ENCODE peak calls at places on chromosomes 1 and 21, in six cellular contexts. One of them, this sample, is unnamed.

GRCh38 chr1:203178821-203179220 is 3.2 kb upstream of the MYBPH start:
- DNase-seq in left colon: no peak
- DNase-seq in stimulated activated CD4-positive, alpha-beta T cell treated with anti-CD3 and anti-CD28 coated beads, Interleukin-1b, Interleukin-23, amount 100 ng/mL, for 24 hours: no peak
- DNase-seq in mucosa of descending colon: no peak
- DNase-seq in activated CD8-positive, alpha-beta memory T cell treated with anti-CD3 and anti-CD28 coated beads, Interleukin-2, amount 10 ng/mL, durations not matched to agents 7 days and 5 days: no peak
- DNase-seq in esophagus squamous epithelium: no peak
- DNase-seq in this sample: no peak

GRCh38 chr1:226349801-226350503 is 41.0 kb upstream of the LIN9 start:
- DNase-seq in left colon: peak
- DNase-seq in stimulated activated CD4-positive, alpha-beta T cell treated with anti-CD3 and anti-CD28 coated beads, Interleukin-1b, Interleukin-23, amount 100 ng/mL, for 24 hours: no peak
- DNase-seq in mucosa of descending colon: peak
- DNase-seq in activated CD8-positive, alpha-beta memory T cell treated with anti-CD3 and anti-CD28 coated beads, Interleukin-2, amount 10 ng/mL, durations not matched to agents 7 days and 5 days: no peak
- DNase-seq in esophagus squamous epithelium: no peak
- DNase-seq in this sample: no peak

GRCh38 chr1:21184266-21184665 is 7.6 kb upstream of the EIF4G3 start:
- DNase-seq in left colon: no peak
- DNase-seq in stimulated activated CD4-positive, alpha-beta T cell treated with anti-CD3 and anti-CD28 coated beads, Interleukin-1b, Interleukin-23, amount 100 ng/mL, for 24 hours: no peak
- DNase-seq in mucosa of descending colon: no peak
- DNase-seq in activated CD8-positive, alpha-beta memory T cell treated with anti-CD3 and anti-CD28 coated beads, Interleukin-2, amount 10 ng/mL, durations not matched to agents 7 days and 5 days: no peak
- DNase-seq in esophagus squamous epithelium: no peak
- DNase-seq in this sample: no peak

GRCh38 chr1:179529482-179529881 is 46.3 kb downstream of the NPHS2 start:
- DNase-seq in left colon: no peak
- DNase-seq in stimulated activated CD4-positive, alpha-beta T cell treated with anti-CD3 and anti-CD28 coated beads, Interleukin-1b, Interleukin-23, amount 100 ng/mL, for 24 hours: no peak
- DNase-seq in mucosa of descending colon: no peak
- DNase-seq in activated CD8-positive, alpha-beta memory T cell treated with anti-CD3 and anti-CD28 coated beads, Interleukin-2, amount 10 ng/mL, durations not matched to agents 7 days and 5 days: no peak
- DNase-seq in esophagus squamous epithelium: no peak
- DNase-seq in this sample: no peak

GRCh38 chr1:34149501-34149900 is 15.5 kb downstream of the CSMD2 start:
- DNase-seq in left colon: no peak
- DNase-seq in stimulated activated CD4-positive, alpha-beta T cell treated with anti-CD3 and anti-CD28 coated beads, Interleukin-1b, Interleukin-23, amount 100 ng/mL, for 24 hours: no peak
- DNase-seq in mucosa of descending colon: no peak
- DNase-seq in activated CD8-positive, alpha-beta memory T cell treated with anti-CD3 and anti-CD28 coated beads, Interleukin-2, amount 10 ng/mL, durations not matched to agents 7 days and 5 days: no peak
- DNase-seq in esophagus squamous epithelium: no peak
- DNase-seq in this sample: no peak

GRCh38 chr1:90223401-90223800 is 228.5 kb downstream of the ZNF326 start:
- DNase-seq in left colon: no peak
- DNase-seq in stimulated activated CD4-positive, alpha-beta T cell treated with anti-CD3 and anti-CD28 coated beads, Interleukin-1b, Interleukin-23, amount 100 ng/mL, for 24 hours: no peak
- DNase-seq in mucosa of descending colon: no peak
- DNase-seq in activated CD8-positive, alpha-beta memory T cell treated with anti-CD3 and anti-CD28 coated beads, Interleukin-2, amount 10 ng/mL, durations not matched to agents 7 days and 5 days: no peak
- DNase-seq in esophagus squamous epithelium: no peak
- DNase-seq in this sample: no peak

GRCh38 chr1:93702102-93702827 is 20.6 kb upstream of the BCAR3 start:
- DNase-seq in left colon: no peak
- DNase-seq in stimulated activated CD4-positive, alpha-beta T cell treated with anti-CD3 and anti-CD28 coated beads, Interleukin-1b, Interleukin-23, amount 100 ng/mL, for 24 hours: no peak
- DNase-seq in mucosa of descending colon: no peak
- DNase-seq in activated CD8-positive, alpha-beta memory T cell treated with anti-CD3 and anti-CD28 coated beads, Interleukin-2, amount 10 ng/mL, durations not matched to agents 7 days and 5 days: no peak
- DNase-seq in esophagus squamous epithelium: no peak
- DNase-seq in this sample: peak

GRCh38 chr21:9008636-9009035 is 1512.7 kb upstream of the TPTE start:
- DNase-seq in left colon: no peak
- DNase-seq in stimulated activated CD4-positive, alpha-beta T cell treated with anti-CD3 and anti-CD28 coated beads, Interleukin-1b, Interleukin-23, amount 100 ng/mL, for 24 hours: no peak
- DNase-seq in mucosa of descending colon: no peak
- DNase-seq in activated CD8-positive, alpha-beta memory T cell treated with anti-CD3 and anti-CD28 coated beads, Interleukin-2, amount 10 ng/mL, durations not matched to agents 7 days and 5 days: no peak
- DNase-seq in esophagus squamous epithelium: no peak
- DNase-seq in this sample: no peak

GRCh38 chr1:117061986-117062415 is 1.9 kb downstream of the TTF2 start:
- DNase-seq in left colon: no peak
- DNase-seq in stimulated activated CD4-positive, alpha-beta T cell treated with anti-CD3 and anti-CD28 coated beads, Interleukin-1b, Interleukin-23, amount 100 ng/mL, for 24 hours: no peak
- DNase-seq in mucosa of descending colon: no peak
- DNase-seq in activated CD8-positive, alpha-beta memory T cell treated with anti-CD3 and anti-CD28 coated beads, Interleukin-2, amount 10 ng/mL, durations not matched to agents 7 days and 5 days: no peak
- DNase-seq in esophagus squamous epithelium: no peak
- DNase-seq in this sample: no peak

GRCh38 chr1:231091853-231092301 is 51.8 kb upstream of the FAM89A start:
- DNase-seq in left colon: peak
- DNase-seq in stimulated activated CD4-positive, alpha-beta T cell treated with anti-CD3 and anti-CD28 coated beads, Interleukin-1b, Interleukin-23, amount 100 ng/mL, for 24 hours: no peak
- DNase-seq in mucosa of descending colon: peak
- DNase-seq in activated CD8-positive, alpha-beta memory T cell treated with anti-CD3 and anti-CD28 coated beads, Interleukin-2, amount 10 ng/mL, durations not matched to agents 7 days and 5 days: peak
- DNase-seq in esophagus squamous epithelium: no peak
- DNase-seq in this sample: no peak

GRCh38 chr1:167207940-167208623 is 12.6 kb upstream of the POU2F1 start:
- DNase-seq in left colon: no peak
- DNase-seq in stimulated activated CD4-positive, alpha-beta T cell treated with anti-CD3 and anti-CD28 coated beads, Interleukin-1b, Interleukin-23, amount 100 ng/mL, for 24 hours: no peak
- DNase-seq in mucosa of descending colon: no peak
- DNase-seq in activated CD8-positive, alpha-beta memory T cell treated with anti-CD3 and anti-CD28 coated beads, Interleukin-2, amount 10 ng/mL, durations not matched to agents 7 days and 5 days: no peak
- DNase-seq in esophagus squamous epithelium: no peak
- DNase-seq in this sample: no peak

GRCh38 chr1:940121-941026 is 16.7 kb downstream of the SAMD11 start:
- DNase-seq in left colon: peak
- DNase-seq in stimulated activated CD4-positive, alpha-beta T cell treated with anti-CD3 and anti-CD28 coated beads, Interleukin-1b, Interleukin-23, amount 100 ng/mL, for 24 hours: no peak
- DNase-seq in mucosa of descending colon: peak
- DNase-seq in activated CD8-positive, alpha-beta memory T cell treated with anti-CD3 and anti-CD28 coated beads, Interleukin-2, amount 10 ng/mL, durations not matched to agents 7 days and 5 days: no peak
- DNase-seq in esophagus squamous epithelium: no peak
- DNase-seq in this sample: no peak